ENCODE peak calls at places on chromosomes 7 and 10, in five cellular contexts. W is heart right ventricle; M is neuronal stem cell; S is CD4-positive, CD25-positive, alpha-beta regulatory T cell; Y is NCI-H510A treated with DMSO at 0.1 percent for 48 hours. V is an unnamed sample.

GRCh38 chr7:100674441-100675407 is 1.2 kb downstream of the GNB2 start:
- DNase-seq in W (peak), M (no peak), S (no peak), Y (no peak), V (no peak)

GRCh38 chr7:131231381-131232220 is 96.1 kb upstream of the MKLN1 start:
- DNase-seq in W (peak), M (no peak), S (peak), Y (no peak), V (no peak)

GRCh38 chr10:70634011-70634410 is 31.5 kb upstream of the PRF1 start:
- DNase-seq in W (no peak), M (no peak), S (no peak), Y (no peak), V (no peak)

GRCh38 chr7:26393855-26394254 is 102.2 kb downstream of the SNX10 start:
- DNase-seq in W (no peak), M (no peak), S (no peak), Y (no peak), V (no peak)

GRCh38 chr10:91665842-91666241 is 33.0 kb upstream of the PPP1R3C start:
- DNase-seq in W (no peak), M (no peak), S (no peak), Y (no peak), V (no peak)

GRCh38 chr7:138886501-138886917 is 88.5 kb upstream of the ATP6V0A4 start:
- DNase-seq in W (peak), M (no peak), S (peak), Y (peak), V (no peak)

GRCh38 chr10:97168645-97169044 is 17.1 kb downstream of the SLIT1 start:
- DNase-seq in W (no peak), M (no peak), S (no peak), Y (no peak), V (no peak)

GRCh38 chr7:86643478-86644281 is at the start of gene GRM3:
- DNase-seq in W (no peak), M (peak), S (no peak), Y (peak), V (no peak)

GRCh38 chr7:47119408-47119807 is 462.5 kb downstream of the TNS3 start:
- DNase-seq in W (no peak), M (no peak), S (no peak), Y (no peak), V (no peak)

GRCh38 chr7:81603-82342 is 110.6 kb upstream of the FAM20C start:
- DNase-seq in W (no peak), M (no peak), S (no peak), Y (no peak), V (no peak)

GRCh38 chr7:55587687-55588378 is 15.5 kb upstream of the VOPP1 start:
- DNase-seq in W (no peak), M (no peak), S (no peak), Y (no peak), V (no peak)

GRCh38 chr10:454860-455259 is 234.6 kb downstream of the DIP2C start:
- DNase-seq in W (no peak), M (no peak), S (no peak), Y (no peak), V (no peak)

GRCh38 chr10:24552346-24553016 is 171.2 kb downstream of the ARHGAP21 start:
- DNase-seq in W (no peak), M (no peak), S (no peak), Y (no peak), V (peak)

GRCh38 chr7:45402480-45403218 is 171.5 kb upstream of the ADCY1 start:
- DNase-seq in W (no peak), M (no peak), S (no peak), Y (no peak), V (no peak)

GRCh38 chr10:101782811-101783735 is at the start of gene NPM3:
- DNase-seq in W (peak), M (peak), S (peak), Y (peak), V (no peak)

GRCh38 chr10:132138133-132138532 is 48.6 kb upstream of the DPYSL4 start:
- DNase-seq in W (no peak), M (no peak), S (no peak), Y (no peak), V (no peak)